ENCODE peak calls at places on chromosomes 5 and 9, in seven cellular contexts. G is H1, Z is K562, M is HepG2, C is GM12878, I is SK-N-SH, L is T47D. E is an unnamed sample.

GRCh38 chr9:96031366-96031824 is 155.9 kb downstream of the ERCC6L2 start:
- DNase-seq in G (no peak), Z (no peak), M (no peak), C (no peak), I (peak), L (peak), E (no peak)

GRCh38 chr5:119745976-119746375 is 116.6 kb downstream of the FAM170A start:
- DNase-seq in G (no peak), Z (no peak), M (no peak), C (no peak), I (no peak), L (no peak), E (no peak)

GRCh38 chr9:92385474-92385873 is 18.9 kb downstream of the OGN start:
- DNase-seq in G (no peak), Z (no peak), M (no peak), C (no peak), I (no peak), L (no peak), E (no peak)

GRCh38 chr9:129400971-129401622 is 219.8 kb downstream of the C9orf50 start:
- DNase-seq in G (no peak), Z (no peak), M (no peak), C (no peak), I (peak), L (no peak), E (no peak)

GRCh38 chr5:124810420-124810819 is 64.0 kb upstream of the ZNF608 start:
- DNase-seq in G (no peak), Z (peak), M (no peak), C (no peak), I (no peak), L (no peak), E (no peak)

GRCh38 chr9:86943223-86943870 is 4.0 kb downstream of the GAS1 start:
- DNase-seq in G (no peak), Z (no peak), M (peak), C (no peak), I (no peak), L (no peak), E (no peak)

GRCh38 chr5:43256261-43256966 is 56.8 kb downstream of the HMGCS1 start:
- DNase-seq in G (no peak), Z (no peak), M (no peak), C (no peak), I (no peak), L (no peak), E (no peak)

GRCh38 chr5:135221696-135222095 is 177.3 kb downstream of the MACROH2A1 start:
- DNase-seq in G (no peak), Z (no peak), M (no peak), C (no peak), I (no peak), L (no peak), E (no peak)

GRCh38 chr9:33229359-33230120 is 10.4 kb upstream of the SPINK4 start:
- DNase-seq in G (no peak), Z (no peak), M (peak), C (no peak), I (no peak), L (peak), E (peak)

GRCh38 chr5:140181002-140181483 is 6.1 kb downstream of the CYSTM1 start:
- DNase-seq in G (no peak), Z (no peak), M (peak), C (peak), I (peak), L (no peak), E (no peak)

GRCh38 chr9:112945620-112946208 is 55.0 kb upstream of the SLC46A2 start:
- DNase-seq in G (peak), Z (peak), M (peak), C (no peak), I (peak), L (no peak), E (no peak)

GRCh38 chr9:71121275-71122168 is at the start of gene TRPM3:
- DNase-seq in G (peak), Z (no peak), M (no peak), C (no peak), I (no peak), L (no peak), E (no peak)

GRCh38 chr9:34957492-34958410 is at the start of gene PHF24:
- DNase-seq in G (no peak), Z (peak), M (no peak), C (no peak), I (peak), L (no peak), E (no peak)

GRCh38 chr5:113806823-113807222 is 293.3 kb downstream of the YTHDC2 start:
- DNase-seq in G (no peak), Z (no peak), M (no peak), C (no peak), I (no peak), L (no peak), E (no peak)

GRCh38 chr5:81971086-81971693 is 633 bp upstream of the ATG10 start:
- DNase-seq in G (no peak), Z (peak), M (peak), C (peak), I (peak), L (peak), E (no peak)

GRCh38 chr5:16936150-16937022 is at the start of gene MYO10:
- DNase-seq in G (peak), Z (peak), M (no peak), C (no peak), I (peak), L (peak), E (no peak)

GRCh38 chr9:35951736-35952135 is 6.2 kb downstream of the OR2S2 start:
- DNase-seq in G (no peak), Z (no peak), M (no peak), C (no peak), I (no peak), L (no peak), E (no peak)

GRCh38 chr5:147455822-147456221 is 54.0 kb downstream of the DPYSL3 start:
- DNase-seq in G (no peak), Z (no peak), M (no peak), C (no peak), I (peak), L (no peak), E (no peak)

GRCh38 chr5:169626779-169627178 is 10.3 kb upstream of the DOCK2 start:
- DNase-seq in G (no peak), Z (no peak), M (no peak), C (no peak), I (no peak), L (no peak), E (no peak)

GRCh38 chr9:134213508-134214394 is 49.4 kb upstream of the RNU6ATAC start:
- DNase-seq in G (no peak), Z (no peak), M (no peak), C (no peak), I (peak), L (no peak), E (no peak)

GRCh38 chr9:99184427-99185327 is 37.1 kb downstream of the ALG2 start:
- DNase-seq in G (peak), Z (peak), M (peak), C (peak), I (peak), L (peak), E (peak)

GRCh38 chr5:1776831-1777230 is 22.8 kb downstream of the MRPL36 start:
- DNase-seq in G (no peak), Z (no peak), M (no peak), C (no peak), I (no peak), L (no peak), E (no peak)

GRCh38 chr9:122848256-122848943 is 20.0 kb upstream of the PDCL start:
- DNase-seq in G (no peak), Z (no peak), M (no peak), C (no peak), I (no peak), L (no peak), E (no peak)

GRCh38 chr5:3143382-3143781 is 391.9 kb upstream of the IRX2 start:
- DNase-seq in G (no peak), Z (no peak), M (no peak), C (no peak), I (no peak), L (no peak), E (no peak)

GRCh38 chr9:89433826-89434225 is 64.1 kb downstream of the SEMA4D start:
- DNase-seq in G (no peak), Z (no peak), M (no peak), C (no peak), I (no peak), L (no peak), E (no peak)

GRCh38 chr5:50874985-50875330 is 208.5 kb downstream of the PARP8 start:
- DNase-seq in G (no peak), Z (no peak), M (no peak), C (no peak), I (no peak), L (no peak), E (no peak)

GRCh38 chr9:106456581-106456980 is 406.4 kb upstream of the ZNF462 start:
- DNase-seq in G (no peak), Z (no peak), M (no peak), C (no peak), I (no peak), L (no peak), E (no peak)

GRCh38 chr5:172852490-172853354 is 18.7 kb downstream of the ERGIC1 start:
- DNase-seq in G (no peak), Z (no peak), M (peak), C (no peak), I (no peak), L (no peak), E (no peak)

GRCh38 chr9:131593255-131593820 is 48.0 kb downstream of the PRRT1B start:
- DNase-seq in G (no peak), Z (no peak), M (no peak), C (no peak), I (no peak), L (no peak), E (no peak)

GRCh38 chr5:149268928-149269557 is 2.6 kb upstream of the AFAP1L1 start:
- DNase-seq in G (no peak), Z (peak), M (peak), C (no peak), I (peak), L (peak), E (peak)

GRCh38 chr5:36689225-36689624 is 82.8 kb downstream of the SLC1A3 start:
- DNase-seq in G (no peak), Z (no peak), M (no peak), C (no peak), I (no peak), L (no peak), E (no peak)

GRCh38 chr5:69492391-69493234 is at the start of gene OCLN:
- DNase-seq in G (peak), Z (no peak), M (peak), C (no peak), I (peak), L (peak), E (peak)

DNA sequence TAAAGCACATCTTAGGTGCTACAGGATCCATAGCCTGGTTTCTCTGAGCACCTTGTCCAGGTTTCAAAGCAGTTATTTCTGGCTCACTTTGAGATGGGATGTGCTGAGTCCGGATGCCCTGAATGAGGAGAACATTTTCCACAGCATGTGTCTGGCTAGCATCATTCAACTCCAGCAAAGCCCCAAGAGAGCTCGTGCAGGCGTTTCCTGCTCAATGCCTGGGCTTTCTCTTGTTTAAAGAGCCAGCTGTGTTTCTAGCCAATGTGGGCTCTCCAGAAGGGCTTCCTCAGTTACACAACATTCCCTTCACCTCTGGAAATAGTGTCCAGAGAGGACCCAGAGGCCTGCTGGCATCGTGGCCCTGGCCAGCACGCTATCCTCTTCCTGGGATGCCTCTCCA is 411.7 kb downstream of the DMAC1 start:
- DNase-seq in G (no peak), Z (no peak), M (no peak), C (no peak), I (no peak), L (no peak), E (no peak)
- TF ChIP-seq JUND in G (no peak), Z (no peak), M (no peak), C (no peak), I (no peak), L (no peak), E (no peak)

GRCh38 chr9:97956365-97956764 is 18.4 kb upstream of the HEMGN start:
- DNase-seq in G (no peak), Z (no peak), M (no peak), C (no peak), I (no peak), L (no peak), E (no peak)

GRCh38 chr9:97959585-97959984 is 21.6 kb upstream of the HEMGN start:
- DNase-seq in G (no peak), Z (no peak), M (no peak), C (no peak), I (no peak), L (no peak), E (no peak)

GRCh38 chr9:97958812-97959511 is 21.0 kb upstream of the HEMGN start:
- DNase-seq in G (no peak), Z (peak), M (no peak), C (no peak), I (no peak), L (no peak), E (no peak)

GRCh38 chr9:97954550-97954989 is 16.6 kb upstream of the HEMGN start:
- DNase-seq in G (peak), Z (peak), M (peak), C (no peak), I (peak), L (peak), E (peak)
- TF ChIP-seq JUND in G (no peak), Z (peak), M (no peak), C (no peak), I (no peak), L (no peak), E (no peak)

DNA sequence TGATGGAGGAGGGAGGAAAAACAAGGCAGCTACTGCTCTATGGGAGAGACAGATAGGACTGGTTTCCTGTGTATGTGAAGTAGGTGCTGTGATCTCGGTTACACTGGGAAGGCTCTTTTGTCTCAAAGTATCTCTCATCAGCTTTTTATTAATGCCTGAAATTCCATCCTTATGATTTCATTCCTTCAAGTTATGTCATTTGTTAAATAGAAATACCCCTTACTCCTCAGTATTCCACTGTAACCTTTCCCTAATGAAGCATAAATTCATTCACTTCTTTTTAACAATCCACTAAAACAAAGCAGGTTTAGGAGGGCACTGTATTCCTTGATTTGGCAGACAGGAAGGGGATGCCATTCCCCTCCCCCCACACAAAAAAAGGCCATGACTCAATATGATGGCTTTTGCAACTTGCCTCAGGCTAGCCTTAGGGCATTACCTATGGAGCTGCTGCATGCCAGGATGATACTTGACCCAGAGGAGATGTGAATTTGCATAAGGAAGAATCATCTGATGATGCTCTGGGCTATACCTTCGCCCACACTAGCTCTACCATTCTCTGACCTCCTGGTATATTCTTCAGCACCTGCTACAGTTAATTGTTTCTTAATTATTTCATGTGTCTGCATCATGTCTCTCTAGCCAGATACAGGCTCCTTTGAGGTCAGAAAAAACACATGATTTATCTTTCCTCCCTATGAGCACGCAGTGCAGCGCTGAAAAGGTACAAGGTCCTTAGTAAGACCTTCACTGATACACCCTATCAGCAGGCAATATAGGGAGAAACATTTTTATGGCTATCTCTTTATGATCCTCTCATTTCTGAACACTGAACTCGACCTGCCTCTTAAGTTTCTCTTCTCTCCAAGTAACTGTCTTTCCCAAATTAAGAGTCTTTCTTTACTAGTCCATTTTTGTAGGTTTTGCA is 26.3 kb downstream of the NR3C1 start:
- DNase-seq in G (peak), Z (no peak), M (no peak), C (no peak), I (no peak), L (no peak), E (peak)
- TF ChIP-seq JUND in G (no peak), Z (no peak), M (no peak), C (no peak), I (peak), L (no peak), E (peak)

GRCh38 chr9:93859431-93860215 is 95.5 kb downstream of the BARX1 start:
- DNase-seq in G (no peak), Z (no peak), M (no peak), C (no peak), I (peak), L (no peak), E (no peak)
- TF ChIP-seq JUND in G (no peak), Z (no peak), M (no peak), C (no peak), I (no peak), L (no peak), E (no peak)

GRCh38 chr9:117103711-117104110 is 311.1 kb downstream of the ASTN2 start:
- DNase-seq in G (no peak), Z (no peak), M (no peak), C (peak), I (no peak), L (no peak), E (no peak)
- TF ChIP-seq JUND in G (no peak), Z (no peak), M (no peak), C (no peak), I (no peak), L (no peak), E (no peak)

E was measured in HCT116.